ENCODE peak calls at places on chromosomes 11 and 22, in four cellular contexts. S is pancreas, G is HepG2, C is foreskin fibroblast. B is an unnamed sample.

GRCh38 chr11:8543278-8543677 is 50.8 kb downstream of the STK33 start:
- DNase-seq in S (no peak), G (no peak), C (no peak), B (no peak)

GRCh38 chr22:50673231-50674126 is 856 bp downstream of the SHANK3 start:
- DNase-seq in S (no peak), G (no peak), C (no peak), B (no peak)

GRCh38 chr11:2390871-2391662 is 9.5 kb upstream of the TSSC4 start:
- DNase-seq in S (no peak), G (no peak), C (peak), B (peak)

GRCh38 chr11:29707924-29708323 is 308.9 kb downstream of the KCNA4 start:
- DNase-seq in S (no peak), G (no peak), C (no peak), B (no peak)

GRCh38 chr11:134498326-134499139 is 86.5 kb upstream of the B3GAT1 start:
- DNase-seq in S (no peak), G (no peak), C (no peak), B (no peak)

GRCh38 chr22:38313384-38313955 is 3.8 kb downstream of the CSNK1E start:
- DNase-seq in S (no peak), G (no peak), C (peak), B (peak)

GRCh38 chr11:127862406-127862805 is 725.0 kb downstream of the ETS1 start:
- DNase-seq in S (no peak), G (no peak), C (no peak), B (peak)

GRCh38 chr11:62536301-62536957 is 10.2 kb downstream of the AHNAK start:
- DNase-seq in S (no peak), G (no peak), C (no peak), B (no peak)

GRCh38 chr11:469684-470667 is 19.9 kb downstream of the PTDSS2 start:
- DNase-seq in S (no peak), G (peak), C (peak), B (peak)

GRCh38 chr22:37545703-37546435 is 14.4 kb upstream of the CDC42EP1 start:
- DNase-seq in S (peak), G (peak), C (peak), B (peak)

GRCh38 chr22:29314074-29314473 is 1.4 kb downstream of the RASL10A start:
- DNase-seq in S (no peak), G (no peak), C (no peak), B (no peak)

GRCh38 chr11:11946878-11947277 is 61.5 kb downstream of the DKK3 start:
- DNase-seq in S (no peak), G (no peak), C (no peak), B (no peak)

GRCh38 chr11:11947825-11948224 is 60.6 kb downstream of the DKK3 start:
- DNase-seq in S (no peak), G (no peak), C (no peak), B (no peak)

GRCh38 chr11:11952036-11952435 is 56.4 kb downstream of the DKK3 start:
- DNase-seq in S (no peak), G (no peak), C (no peak), B (no peak)

GRCh38 chr11:11948242-11948947 is 60.0 kb downstream of the DKK3 start:
- DNase-seq in S (no peak), G (peak), C (no peak), B (no peak)

DNA sequence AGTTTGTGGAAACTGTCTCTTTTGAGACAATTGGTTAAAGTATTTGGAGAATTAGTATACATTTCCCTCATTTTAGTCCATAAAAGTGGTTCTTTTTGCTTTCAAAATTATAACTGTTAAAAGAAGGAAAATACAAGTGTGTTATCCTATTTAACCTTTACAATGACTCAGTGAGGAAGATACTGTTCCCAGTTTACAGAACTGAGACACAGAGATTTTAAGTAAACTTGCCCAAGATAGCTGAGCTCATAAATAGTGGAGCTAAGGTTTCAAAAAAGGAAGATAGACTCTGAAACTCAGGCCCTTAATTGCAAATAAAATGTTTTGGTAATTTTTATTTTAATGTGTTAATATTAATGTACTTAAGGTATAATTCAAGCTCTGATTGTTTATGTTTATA is 58.9 kb downstream of the DKK3 start:
- DNase-seq in S (no peak), G (no peak), C (no peak), B (no peak)
- TF ChIP-seq CTCF in S (no peak), G (no peak), C (no peak), B (no peak)

GRCh38 chr11:64644348-64645242 is 53.6 kb downstream of the SLC22A12 start:
- DNase-seq in S (no peak), G (no peak), C (no peak), B (no peak)
- TF ChIP-seq CTCF in S (no peak), G (peak), C (no peak), B (peak)

GRCh38 chr11:74703211-74703610 is 28.0 kb downstream of the CHRDL2 start:
- DNase-seq in S (no peak), G (no peak), C (no peak), B (no peak)

GRCh38 chr11:74702383-74703007 is 28.7 kb downstream of the CHRDL2 start:
- DNase-seq in S (peak), G (peak), C (peak), B (peak)

GRCh38 chr11:74699615-74700396 is 31.4 kb downstream of the CHRDL2 start:
- DNase-seq in S (no peak), G (no peak), C (no peak), B (no peak)

GRCh38 chr11:74697722-74698121 is 33.5 kb downstream of the CHRDL2 start:
- DNase-seq in S (no peak), G (no peak), C (no peak), B (no peak)

DNA sequence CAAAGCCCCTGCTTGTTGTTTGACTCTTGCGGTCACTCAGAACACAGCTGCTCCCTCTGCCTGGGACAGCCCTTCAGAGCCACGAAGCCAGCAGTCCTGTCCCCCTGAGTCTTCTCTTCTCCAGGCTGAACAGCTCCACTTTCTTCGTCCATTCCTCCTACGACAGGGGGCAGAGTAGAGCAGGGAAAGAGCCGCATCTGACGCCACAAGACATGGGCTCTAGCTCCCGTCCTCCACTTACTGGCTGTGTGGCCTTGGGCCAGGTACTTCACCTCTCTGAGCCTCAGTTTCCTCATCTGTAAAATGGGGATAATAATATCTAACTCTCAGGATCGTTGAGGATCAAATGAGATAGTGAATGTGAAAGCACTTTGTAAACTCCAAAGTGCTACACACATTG is 29.9 kb downstream of the CHRDL2 start:
- DNase-seq in S (no peak), G (peak), C (no peak), B (no peak)
- TF ChIP-seq CTCF in S (no peak), G (peak), C (no peak), B (peak)

GRCh38 chr11:130241697-130242096 is 73.0 kb downstream of the ZBTB44 start:
- DNase-seq in S (no peak), G (no peak), C (no peak), B (no peak)
- TF ChIP-seq CTCF in S (no peak), G (no peak), C (no peak), B (no peak)